ENCODE peak calls at places on chromosome 15, in six cellular contexts. U is CD8-positive, alpha-beta memory T cell; F is neural progenitor cell; J is A549; Y is lung; D is aorta. T is an unnamed sample. For H3K4me1, the result is how much of the 10 kb centered on the place peaks cover.

GRCh38 chr15:40511472-40512133 is 40.8 kb downstream of the CHST14 start:
- DNase-seq in D (peak), Y (peak), J (peak), U (no peak), F (peak), T (peak)

GRCh38 chr15:52180196-52180835 is 10.9 kb downstream of the GNB5 start:
- DNase-seq in J (no peak), Y (no peak), F (peak), D (no peak), U (peak), T (no peak)

GRCh38 chr15:29208352-29208751 is 61.3 kb downstream of the NSMCE3 start:
- DNase-seq in D (no peak), U (no peak), F (no peak), Y (no peak), J (no peak), T (no peak)

GRCh38 chr15:39931615-39932014 is 2.3 kb upstream of the EIF2AK4 start:
- DNase-seq in Y (no peak), D (no peak), J (no peak), F (no peak), U (no peak), T (no peak)

GRCh38 chr15:39704684-39705083 is 78.0 kb downstream of the FSIP1 start:
- DNase-seq in U (no peak), D (no peak), F (no peak), J (no peak), Y (no peak), T (no peak)

GRCh38 chr15:25173241-25174028 is 218.6 kb downstream of the SNRPN start:
- DNase-seq in F (no peak), D (peak), U (no peak), J (no peak), Y (peak), T (no peak)

GRCh38 chr15:93080451-93080850 is 8.6 kb downstream of the RGMA start:
- DNase-seq in F (no peak), Y (no peak), U (no peak), D (no peak), J (no peak), T (no peak)

GRCh38 chr15:82663186-82663600 is 16.0 kb upstream of the CPEB1 start:
- DNase-seq in D (no peak), F (peak), Y (no peak), U (no peak), J (peak), T (peak)

GRCh38 chr15:56989411-56989924 is 71.0 kb downstream of the TCF12 start:
- DNase-seq in J (no peak), U (no peak), D (no peak), F (no peak), Y (no peak), T (no peak)

GRCh38 chr15:66721501-66721937 is 19.5 kb downstream of the SMAD6 start:
- DNase-seq in F (no peak), D (peak), Y (no peak), U (no peak), J (no peak), T (peak)

GRCh38 chr15:98807262-98807661 is 158.9 kb downstream of the IGF1R start:
- DNase-seq in F (no peak), D (no peak), J (no peak), Y (no peak), U (no peak), T (no peak)

GRCh38 chr15:55319537-55320325 is 709 bp downstream of the PIGB start:
- DNase-seq in U (no peak), Y (no peak), J (no peak), D (no peak), F (peak), T (peak)

GRCh38 chr15:98823012-98823458 is 174.7 kb downstream of the IGF1R start:
- DNase-seq in D (no peak), U (no peak), F (peak), Y (no peak), J (no peak), T (no peak)

GRCh38 chr15:98713585-98714001 is 65.3 kb downstream of the IGF1R start:
- DNase-seq in F (no peak), J (no peak), U (no peak), Y (no peak), D (no peak), T (no peak)

GRCh38 chr15:73357999-73358665 is 10.6 kb downstream of the HCN4 start:
- DNase-seq in U (no peak), F (no peak), D (no peak), J (no peak), Y (no peak), T (peak)

GRCh38 chr15:58934521-58934920 is 1.0 kb upstream of the SLTM start:
- DNase-seq in D (no peak), J (no peak), U (no peak), F (peak), Y (no peak), T (peak)

GRCh38 chr15:70559840-70560239 is 203.5 kb downstream of the UACA start:
- DNase-seq in F (no peak), Y (no peak), J (no peak), D (no peak), U (no peak), T (no peak)

GRCh38 chr15:79092382-79092781 is 1.8 kb upstream of the RASGRF1 start:
- DNase-seq in D (peak), U (no peak), J (no peak), Y (no peak), F (no peak), T (no peak)

GRCh38 chr15:45549831-45550230 is 27.3 kb upstream of the SLC30A4 start:
- DNase-seq in J (no peak), Y (no peak), U (no peak), F (no peak), D (no peak), T (no peak)

GRCh38 chr15:101499863-101500713 is 10.6 kb upstream of the PCSK6 start:
- DNase-seq in D (no peak), F (no peak), J (no peak), U (no peak), Y (no peak), T (no peak)

GRCh38 chr15:43941071-43941470 is 114.3 kb downstream of the WDR76 start:
- DNase-seq in F (no peak), U (no peak), D (no peak), Y (no peak), J (no peak), T (no peak)

GRCh38 chr15:62975515-62975914 is 67.0 kb upstream of the TPM1 start:
- DNase-seq in U (no peak), Y (no peak), D (no peak), F (peak), J (peak), T (peak)

GRCh38 chr15:50219820-50220219 is 37.8 kb downstream of the SLC27A2 start:
- DNase-seq in U (no peak), J (no peak), F (no peak), D (no peak), Y (no peak), T (no peak)

GRCh38 chr15:31091531-31091930 is 10.0 kb downstream of the TRPM1 start:
- DNase-seq in Y (no peak), D (no peak), J (no peak), F (no peak), U (no peak), T (no peak)

GRCh38 chr15:85709250-85709649 is 85.5 kb downstream of the KLHL25 start:
- DNase-seq in F (no peak), U (no peak), D (no peak), J (no peak), Y (no peak), T (no peak)
- H3K27ac ChIP-seq in F (no peak), U (no peak), D (no peak), J (no peak), Y (peak), T (no peak)

GRCh38 chr15:75062706-75063105 is 39.3 kb downstream of the PPCDC start:
- DNase-seq in U (no peak), Y (peak), F (no peak), D (no peak), J (no peak), T (no peak)

GRCh38 chr15:75063338-75063737 is 39.9 kb downstream of the PPCDC start:
- DNase-seq in F (no peak), J (no peak), Y (no peak), U (no peak), D (no peak), T (no peak)

GRCh38 chr15:75065467-75065850 is 42.1 kb downstream of the PPCDC start:
- DNase-seq in F (no peak), Y (peak), U (no peak), J (no peak), D (no peak), T (no peak)

GRCh38 chr15:75065851-75066509 is 42.6 kb downstream of the PPCDC start:
- DNase-seq in J (no peak), F (no peak), D (no peak), Y (peak), U (no peak), T (no peak)

GRCh38 chr15:75063889-75064288 is 40.5 kb downstream of the PPCDC start:
- DNase-seq in D (no peak), F (no peak), U (no peak), Y (peak), J (no peak), T (no peak)
- H3K4me1 ChIP-seq in D (under half), F (under half), U (under half), Y (under half), J (under half), T (under half)

GRCh38 chr15:71701808-71702207 is 108.5 kb upstream of the NR2E3 start:
- DNase-seq in Y (no peak), F (no peak), D (no peak), J (no peak), U (no peak), T (no peak)
- H3K4me3 ChIP-seq in Y (no peak), F (no peak), D (no peak), J (no peak), U (no peak), T (no peak)

GRCh38 chr15:69462030-69462492 is 9.4 kb downstream of the RPLP1 start:
- DNase-seq in J (no peak), U (no peak), Y (peak), D (peak), F (no peak), T (peak)
- H3K27ac ChIP-seq in J (peak), U (peak), Y (peak), D (peak), F (no peak), T (peak)

GRCh38 chr15:90388462-90389182 is 580 bp downstream of the IQGAP1 start:
- DNase-seq in F (peak), Y (peak), U (peak), D (peak), J (peak), T (peak)
- H3K4me1 ChIP-seq in F (under half), Y (under half), U (under half), D (under half), J (under half), T (under half)

GRCh38 chr15:47338771-47339170 is 378.5 kb upstream of the SEMA6D start:
- DNase-seq in U (no peak), F (no peak), D (no peak), Y (no peak), J (no peak), T (no peak)

GRCh38 chr15:47337106-47337505 is 380.2 kb upstream of the SEMA6D start:
- DNase-seq in D (no peak), Y (no peak), U (no peak), J (no peak), F (no peak), T (no peak)

GRCh38 chr15:47337836-47338235 is 379.5 kb upstream of the SEMA6D start:
- DNase-seq in U (no peak), J (no peak), F (no peak), D (no peak), Y (no peak), T (no peak)

GRCh38 chr15:47339800-47340575 is 377.3 kb upstream of the SEMA6D start:
- DNase-seq in U (no peak), F (no peak), J (no peak), Y (no peak), D (no peak), T (no peak)

DNA sequence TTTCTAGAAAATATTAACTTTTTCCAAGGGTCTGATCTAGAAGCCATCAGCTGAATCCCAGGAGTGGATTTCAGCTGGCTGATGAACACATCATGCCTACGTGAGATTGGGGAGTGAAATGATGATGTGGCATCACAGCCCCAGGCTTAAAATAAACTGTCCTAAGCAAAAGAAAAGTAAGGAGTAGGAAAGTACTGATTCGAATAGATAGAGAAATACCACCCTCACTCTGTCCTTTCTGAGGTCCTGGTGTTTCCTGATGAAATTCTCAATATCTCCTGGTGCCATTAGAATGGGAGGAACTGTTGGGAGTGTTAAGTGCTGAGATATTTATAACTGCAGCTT is 376.8 kb upstream of the SEMA6D start:
- DNase-seq in F (no peak), J (no peak), Y (no peak), U (no peak), D (no peak), T (no peak)
- H3K4me3 ChIP-seq in F (no peak), J (no peak), Y (no peak), U (no peak), D (no peak), T (no peak)

DNA sequence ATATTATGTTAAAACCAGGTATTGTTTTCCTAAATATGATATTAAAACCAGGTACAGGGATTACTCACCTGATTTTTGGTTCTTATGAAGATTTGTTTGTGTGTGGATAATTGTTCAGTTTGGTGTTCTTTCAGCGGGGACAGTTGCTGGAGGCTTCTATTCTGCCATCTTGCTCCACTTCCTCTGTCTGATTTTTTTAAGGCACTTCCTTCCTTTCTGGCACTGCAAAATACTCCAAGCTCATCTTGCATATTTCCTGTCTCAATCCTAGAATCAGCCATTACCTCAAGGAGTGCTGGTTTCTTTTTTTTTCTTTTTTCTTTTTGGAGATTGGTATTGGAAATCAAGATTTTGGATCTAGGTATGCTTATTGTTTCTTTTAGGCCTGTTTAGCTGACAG is 229.9 kb downstream of the SV2B start:
- DNase-seq in F (no peak), D (no peak), Y (no peak), U (no peak), J (no peak), T (no peak)
- H3K27ac ChIP-seq in F (no peak), D (no peak), Y (no peak), U (no peak), J (no peak), T (no peak)